ENCODE peak calls at places on chromosomes 13 and 19, in six cellular contexts. One of them, this sample, is unnamed.

GRCh38 chr13:33691980-33692379 is 126.0 kb upstream of the RFC3 start:
- DNase-seq in neural progenitor cell: no peak
- DNase-seq in OCI-LY7: no peak
- DNase-seq in hepatocyte: no peak
- DNase-seq in HCT116: no peak
- DNase-seq in GM23248: no peak
- DNase-seq in this sample: no peak

GRCh38 chr19:2529473-2529918 is 53.6 kb downstream of the GADD45B start:
- DNase-seq in OCI-LY7: no peak
- DNase-seq in hepatocyte: peak; percentile 79
- DNase-seq in HCT116: peak; percentile 97
- DNase-seq in GM23248: peak; percentile 97
- DNase-seq in neural progenitor cell: no peak
- DNase-seq in this sample: peak; percentile 98

GRCh38 chr13:40445557-40445990 is 220.9 kb downstream of the FOXO1 start:
- DNase-seq in HCT116: no peak
- DNase-seq in neural progenitor cell: no peak
- DNase-seq in hepatocyte: no peak
- DNase-seq in OCI-LY7: peak; percentile 100
- DNase-seq in GM23248: no peak
- DNase-seq in this sample: peak; percentile 74

GRCh38 chr19:35992902-35993765 is 1.9 kb upstream of the SDHAF1 start:
- DNase-seq in GM23248: no peak
- DNase-seq in HCT116: no peak
- DNase-seq in hepatocyte: no peak
- DNase-seq in neural progenitor cell: no peak
- DNase-seq in OCI-LY7: no peak
- DNase-seq in this sample: no peak

GRCh38 chr13:22114630-22115311 is 443.9 kb downstream of the FGF9 start:
- DNase-seq in HCT116: no peak
- DNase-seq in hepatocyte: no peak
- DNase-seq in GM23248: peak; percentile 35
- DNase-seq in OCI-LY7: peak; percentile 26
- DNase-seq in neural progenitor cell: no peak
- DNase-seq in this sample: no peak

GRCh38 chr19:46753420-46754155 is 7.3 kb upstream of the STRN4 start:
- DNase-seq in hepatocyte: peak; percentile 53
- DNase-seq in neural progenitor cell: peak; percentile 75
- DNase-seq in GM23248: peak; percentile 59
- DNase-seq in OCI-LY7: peak; percentile 81
- DNase-seq in HCT116: no peak
- DNase-seq in this sample: peak; percentile 51

GRCh38 chr13:33251131-33251629 is 34.4 kb downstream of the STARD13 start:
- DNase-seq in neural progenitor cell: no peak
- DNase-seq in hepatocyte: peak; percentile 28
- DNase-seq in HCT116: peak; percentile 31
- DNase-seq in GM23248: peak; percentile 94
- DNase-seq in OCI-LY7: no peak
- DNase-seq in this sample: peak; percentile 95

GRCh38 chr19:2109278-2109864 is 12.7 kb downstream of the IZUMO4 start:
- DNase-seq in HCT116: no peak
- DNase-seq in OCI-LY7: no peak
- DNase-seq in hepatocyte: no peak
- DNase-seq in GM23248: no peak
- DNase-seq in neural progenitor cell: no peak
- DNase-seq in this sample: no peak

GRCh38 chr19:45919678-45920077 is 5.1 kb upstream of the NANOS2 start:
- DNase-seq in OCI-LY7: no peak
- DNase-seq in HCT116: no peak
- DNase-seq in neural progenitor cell: no peak
- DNase-seq in GM23248: no peak
- DNase-seq in hepatocyte: no peak
- DNase-seq in this sample: no peak

GRCh38 chr13:37490176-37490575 is 108.4 kb downstream of the POSTN start:
- DNase-seq in GM23248: peak; percentile 29
- DNase-seq in neural progenitor cell: no peak
- DNase-seq in HCT116: no peak
- DNase-seq in OCI-LY7: no peak
- DNase-seq in hepatocyte: no peak
- DNase-seq in this sample: no peak

GRCh38 chr19:6210091-6210490 is 69.7 kb downstream of the MLLT1 start:
- DNase-seq in OCI-LY7: no peak
- DNase-seq in hepatocyte: no peak
- DNase-seq in HCT116: no peak
- DNase-seq in neural progenitor cell: no peak
- DNase-seq in GM23248: no peak
- DNase-seq in this sample: no peak
- H3K9me3 ChIP-seq in OCI-LY7: no peaks in the 10 kb centered on the region
- H3K9me3 ChIP-seq in hepatocyte: no peaks in the 10 kb centered on the region
- H3K9me3 ChIP-seq in HCT116: no peaks in the 10 kb centered on the region
- H3K9me3 ChIP-seq in neural progenitor cell: no peaks in the 10 kb centered on the region
- H3K9me3 ChIP-seq in GM23248: no peaks in the 10 kb centered on the region
- H3K9me3 ChIP-seq in this sample: no peaks in the 10 kb centered on the region

GRCh38 chr19:18647807-18648206 is 11.0 kb downstream of the KLHL26 start:
- DNase-seq in HCT116: no peak
- DNase-seq in neural progenitor cell: no peak
- DNase-seq in OCI-LY7: no peak
- DNase-seq in GM23248: no peak
- DNase-seq in hepatocyte: no peak
- DNase-seq in this sample: no peak

GRCh38 chr19:18649371-18650047 is 12.7 kb downstream of the KLHL26 start:
- DNase-seq in hepatocyte: peak; percentile 39
- DNase-seq in neural progenitor cell: peak; percentile 46
- DNase-seq in GM23248: peak; percentile 52
- DNase-seq in OCI-LY7: no peak
- DNase-seq in HCT116: no peak
- DNase-seq in this sample: no peak

GRCh38 chr19:18647371-18647767 is 10.5 kb downstream of the KLHL26 start:
- DNase-seq in GM23248: no peak
- DNase-seq in neural progenitor cell: no peak
- DNase-seq in HCT116: no peak
- DNase-seq in hepatocyte: no peak
- DNase-seq in OCI-LY7: no peak
- DNase-seq in this sample: no peak

GRCh38 chr19:18650048-18650435 is 13.2 kb downstream of the KLHL26 start:
- DNase-seq in OCI-LY7: no peak
- DNase-seq in neural progenitor cell: no peak
- DNase-seq in HCT116: no peak
- DNase-seq in GM23248: peak; percentile 72
- DNase-seq in hepatocyte: no peak
- DNase-seq in this sample: no peak

GRCh38 chr19:18648971-18649310 is 12.1 kb downstream of the KLHL26 start:
- DNase-seq in neural progenitor cell: no peak
- DNase-seq in HCT116: no peak
- DNase-seq in GM23248: no peak
- DNase-seq in hepatocyte: no peak
- DNase-seq in OCI-LY7: no peak
- DNase-seq in this sample: no peak
- H3K4me1 ChIP-seq in neural progenitor cell: peaks cover 14% of the 10 kb centered on the region
- H3K4me1 ChIP-seq in HCT116: peaks cover 6% of the 10 kb centered on the region
- H3K4me1 ChIP-seq in GM23248: peaks cover 22% of the 10 kb centered on the region
- H3K4me1 ChIP-seq in hepatocyte: peaks cover 22% of the 10 kb centered on the region
- H3K4me1 ChIP-seq in OCI-LY7: no peaks in the 10 kb centered on the region
- H3K4me1 ChIP-seq in this sample: no peaks in the 10 kb centered on the region

GRCh38 chr13:51858433-51859247 is 3.1 kb upstream of the CCDC70 start:
- DNase-seq in GM23248: no peak
- DNase-seq in HCT116: no peak
- DNase-seq in neural progenitor cell: peak; percentile 20
- DNase-seq in hepatocyte: no peak
- DNase-seq in OCI-LY7: no peak
- DNase-seq in this sample: peak; percentile 95

GRCh38 chr13:51856998-51857397 is 4.8 kb upstream of the CCDC70 start:
- DNase-seq in hepatocyte: no peak
- DNase-seq in neural progenitor cell: no peak
- DNase-seq in OCI-LY7: no peak
- DNase-seq in HCT116: no peak
- DNase-seq in GM23248: no peak
- DNase-seq in this sample: peak; percentile 7

GRCh38 chr13:51861728-51862300 is at the start of gene CCDC70:
- DNase-seq in hepatocyte: no peak
- DNase-seq in HCT116: no peak
- DNase-seq in neural progenitor cell: no peak
- DNase-seq in GM23248: peak; percentile 10
- DNase-seq in OCI-LY7: no peak
- DNase-seq in this sample: peak; percentile 72

GRCh38 chr13:51856027-51856736 is 5.6 kb upstream of the CCDC70 start:
- DNase-seq in neural progenitor cell: no peak
- DNase-seq in GM23248: no peak
- DNase-seq in OCI-LY7: no peak
- DNase-seq in hepatocyte: peak; percentile 23
- DNase-seq in HCT116: no peak
- DNase-seq in this sample: peak; percentile 84
- TF ChIP-seq EZH2phosphoT487 in neural progenitor cell: no peak
- TF ChIP-seq EZH2phosphoT487 in GM23248: no peak
- TF ChIP-seq EZH2phosphoT487 in OCI-LY7: no peak
- TF ChIP-seq EZH2phosphoT487 in hepatocyte: no peak
- TF ChIP-seq EZH2phosphoT487 in HCT116: no peak
- TF ChIP-seq EZH2phosphoT487 in this sample: no peak

DNA sequence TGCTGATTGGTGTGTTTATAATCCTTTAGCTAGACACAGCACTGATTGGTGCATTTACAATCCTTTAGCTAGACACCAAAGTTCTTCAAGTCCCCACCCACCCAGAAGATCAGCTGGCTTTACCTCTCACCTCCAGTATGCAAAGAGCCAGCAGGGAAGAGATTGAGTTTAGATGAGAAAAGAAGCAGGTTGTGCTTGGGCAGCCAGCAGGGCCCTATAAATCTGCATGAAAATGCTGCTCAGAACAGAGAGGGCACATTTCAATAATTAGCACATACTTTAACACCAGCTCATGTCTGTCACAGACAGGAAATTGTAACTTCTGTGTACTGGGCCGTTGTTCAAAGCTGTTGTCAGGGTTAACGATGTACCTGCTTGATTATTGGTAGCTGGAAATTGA is 1204.3 kb downstream of the UQCRFS1 start:
- DNase-seq in HCT116: no peak
- DNase-seq in OCI-LY7: no peak
- DNase-seq in neural progenitor cell: no peak
- DNase-seq in GM23248: no peak
- DNase-seq in hepatocyte: no peak
- DNase-seq in this sample: no peak
- H3K9me3 ChIP-seq in HCT116: no peaks in the 10 kb centered on the region
- H3K9me3 ChIP-seq in OCI-LY7: no peaks in the 10 kb centered on the region
- H3K9me3 ChIP-seq in neural progenitor cell: no peaks in the 10 kb centered on the region
- H3K9me3 ChIP-seq in GM23248: no peaks in the 10 kb centered on the region
- H3K9me3 ChIP-seq in hepatocyte: no peaks in the 10 kb centered on the region
- H3K9me3 ChIP-seq in this sample: no peaks in the 10 kb centered on the region

GRCh38 chr19:6589711-6590457 is 1.1 kb downstream of the CD70 start:
- DNase-seq in GM23248: peak; percentile 25
- DNase-seq in OCI-LY7: no peak
- DNase-seq in hepatocyte: no peak
- DNase-seq in HCT116: no peak
- DNase-seq in neural progenitor cell: no peak
- DNase-seq in this sample: no peak
- H3K4me1 ChIP-seq in GM23248: peaks cover 4% of the 10 kb centered on the region
- H3K4me1 ChIP-seq in OCI-LY7: peaks cover 65% of the 10 kb centered on the region
- H3K4me1 ChIP-seq in hepatocyte: peaks cover 8% of the 10 kb centered on the region
- H3K4me1 ChIP-seq in HCT116: peaks cover 12% of the 10 kb centered on the region
- H3K4me1 ChIP-seq in neural progenitor cell: peaks cover 15% of the 10 kb centered on the region
- H3K4me1 ChIP-seq in this sample: peaks cover 3% of the 10 kb centered on the region

GRCh38 chr19:54114340-54114826 is 1.1 kb downstream of the TFPT start:
- DNase-seq in neural progenitor cell: peak; percentile 29
- DNase-seq in HCT116: no peak
- DNase-seq in GM23248: peak; percentile 75
- DNase-seq in hepatocyte: peak; percentile 45
- DNase-seq in OCI-LY7: peak; percentile 62
- DNase-seq in this sample: peak; percentile 64
- TF ChIP-seq EZH2phosphoT487 in neural progenitor cell: no peak
- TF ChIP-seq EZH2phosphoT487 in HCT116: no peak
- TF ChIP-seq EZH2phosphoT487 in GM23248: no peak
- TF ChIP-seq EZH2phosphoT487 in hepatocyte: no peak
- TF ChIP-seq EZH2phosphoT487 in OCI-LY7: no peak
- TF ChIP-seq EZH2phosphoT487 in this sample: no peak

DNA sequence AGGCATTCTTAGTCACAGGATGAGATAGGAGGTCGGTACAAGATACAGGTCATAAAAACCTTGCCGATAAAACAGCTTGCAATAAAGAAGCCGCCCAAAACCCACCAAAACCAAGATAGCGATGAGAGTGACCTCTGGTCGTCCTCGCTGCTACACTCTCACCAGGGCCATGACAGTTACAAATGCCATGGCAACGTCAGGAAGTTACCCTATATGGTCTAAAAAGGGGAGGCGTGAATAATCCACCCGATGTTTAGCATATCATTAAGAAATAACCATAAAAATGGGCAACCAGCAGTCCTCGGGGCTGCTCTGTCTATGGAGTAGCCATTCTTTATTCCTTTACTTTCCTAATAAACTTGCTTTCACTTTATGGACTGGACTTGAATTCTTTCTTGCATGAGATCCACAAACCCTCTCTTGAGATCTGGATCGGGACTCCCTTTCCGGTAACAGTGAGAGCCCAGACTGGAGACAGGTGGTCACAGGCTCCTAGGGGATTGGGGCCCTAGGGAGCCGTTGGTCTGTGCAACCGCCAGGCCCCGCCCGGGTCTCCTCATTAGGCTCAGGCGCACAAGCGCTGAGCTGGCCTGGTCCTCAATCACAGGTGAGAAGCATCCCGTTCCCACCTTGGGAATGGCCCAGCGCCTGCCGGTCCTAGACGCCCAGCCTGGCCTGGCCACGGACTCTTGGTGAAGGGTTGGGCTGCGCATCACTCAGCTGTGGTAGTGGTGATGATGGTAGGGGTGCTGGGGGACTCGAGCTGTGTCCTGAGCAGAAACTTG is 10.9 kb upstream of the ZNF544 start:
- DNase-seq in hepatocyte: no peak
- DNase-seq in GM23248: no peak
- DNase-seq in OCI-LY7: no peak
- DNase-seq in neural progenitor cell: no peak
- DNase-seq in HCT116: no peak
- DNase-seq in this sample: no peak
- H3K9me3 ChIP-seq in hepatocyte: peaks cover 24% of the 10 kb centered on the region
- H3K9me3 ChIP-seq in GM23248: peaks cover 4% of the 10 kb centered on the region
- H3K9me3 ChIP-seq in OCI-LY7: peaks cover 10% of the 10 kb centered on the region
- H3K9me3 ChIP-seq in neural progenitor cell: peaks cover 12% of the 10 kb centered on the region
- H3K9me3 ChIP-seq in HCT116: peaks cover 28% of the 10 kb centered on the region
- H3K9me3 ChIP-seq in this sample: peaks cover 33% of the 10 kb centered on the region